ENCODE peak calls at places on chromosomes 1 and 21, in six cellular contexts. B is BJ, D is neural progenitor cell, Z is spleen, E is HL-60, K is bronchial epithelial cell. S is an unnamed sample.

GRCh38 chr1:3944621-3944914 is 44.5 kb upstream of the C1orf174 start:
- DNase-seq in Z (peak; percentile 43), D (no peak), B (no peak), E (no peak), K (peak; percentile 29), S (no peak)

GRCh38 chr1:82487778-82488177 is 687.0 kb downstream of the ADGRL2 start:
- DNase-seq in Z (no peak), D (no peak), E (no peak), K (no peak), B (no peak), S (no peak)

GRCh38 chr1:197806718-197807117 is 31.4 kb upstream of the DENND1B start:
- DNase-seq in B (no peak), D (no peak), K (no peak), Z (no peak), E (no peak), S (no peak)

GRCh38 chr1:209747580-209748262 is 8.1 kb upstream of the TRAF3IP3 start:
- DNase-seq in E (peak; percentile 92), K (peak; percentile 97), D (peak; percentile 95), Z (peak; percentile 97), B (peak; percentile 22), S (peak; percentile 86)

GRCh38 chr21:42574234-42575027 is 60.8 kb downstream of the SLC37A1 start:
- DNase-seq in Z (no peak), D (no peak), B (no peak), K (no peak), E (no peak), S (peak; percentile 39)

GRCh38 chr1:156128749-156129682 is 14.5 kb downstream of the LMNA start:
- DNase-seq in Z (no peak), D (no peak), B (peak; percentile 82), K (no peak), E (no peak), S (peak; percentile 85)

GRCh38 chr1:51558375-51558924 is 39.4 kb upstream of the EPS15 start:
- DNase-seq in Z (no peak), B (no peak), D (no peak), E (no peak), K (peak; percentile 90), S (peak; percentile 17)

GRCh38 chr1:27542463-27543273 is 52.7 kb upstream of the WASF2 start:
- DNase-seq in Z (no peak), B (no peak), E (no peak), D (no peak), K (peak; percentile 94), S (no peak)

GRCh38 chr1:183622884-183623785 is 12.4 kb downstream of the ARPC5 start:
- DNase-seq in D (peak; percentile 71), K (peak; percentile 78), E (no peak), Z (no peak), B (no peak), S (no peak)

GRCh38 chr1:111851552-111851951 is 95.9 kb downstream of the DDX20 start:
- DNase-seq in K (peak; percentile 56), E (no peak), D (peak; percentile 18), Z (peak; percentile 47), B (no peak), S (no peak)

GRCh38 chr1:233907139-233907538 is 2.7 kb downstream of the SLC35F3 start:
- DNase-seq in E (no peak), B (no peak), Z (no peak), K (no peak), D (no peak), S (no peak)

GRCh38 chr1:157359309-157360020 is 192.8 kb downstream of the FCRL5 start:
- DNase-seq in D (no peak), Z (no peak), K (peak; percentile 17), E (no peak), B (no peak), S (no peak)

GRCh38 chr21:29092102-29092959 is 18.9 kb upstream of the CCT8 start:
- DNase-seq in B (no peak), Z (no peak), K (peak; percentile 23), D (no peak), E (no peak), S (no peak)

GRCh38 chr1:2582401-2582800 is 4.2 kb upstream of the PRXL2B start:
- DNase-seq in E (no peak), B (no peak), D (no peak), Z (no peak), K (no peak), S (no peak)

GRCh38 chr1:228017356-228018124 is 10.7 kb downstream of the WNT3A start:
- DNase-seq in B (no peak), Z (peak; percentile 51), E (no peak), K (no peak), D (no peak), S (no peak)

GRCh38 chr21:41824466-41825207 is 54.5 kb downstream of the PRDM15 start:
- DNase-seq in Z (peak; percentile 64), B (no peak), D (no peak), K (no peak), E (no peak), S (no peak)

GRCh38 chr1:40799351-40799867 is 15.8 kb downstream of the KCNQ4 start:
- DNase-seq in E (no peak), D (no peak), B (no peak), Z (no peak), K (no peak), S (no peak)

GRCh38 chr1:214859647-214860046 is 222.9 kb upstream of the KCNK2 start:
- DNase-seq in E (no peak), K (no peak), Z (no peak), B (no peak), D (no peak), S (no peak)

GRCh38 chr1:63701187-63701586 is 72.6 kb upstream of the ROR1 start:
- DNase-seq in K (no peak), Z (no peak), E (no peak), D (no peak), B (no peak), S (no peak)

GRCh38 chr1:36443297-36443696 is 7.0 kb downstream of the OSCP1 start:
- DNase-seq in D (no peak), K (no peak), B (no peak), E (no peak), Z (no peak), S (no peak)

GRCh38 chr1:36446780-36447179 is 3.5 kb downstream of the OSCP1 start:
- DNase-seq in E (no peak), B (no peak), Z (peak; percentile 11), D (no peak), K (no peak), S (no peak)

GRCh38 chr1:36447450-36447849 is 2.8 kb downstream of the OSCP1 start:
- DNase-seq in D (no peak), B (no peak), K (no peak), E (no peak), Z (no peak), S (no peak)

GRCh38 chr1:36448530-36449051 is 1.7 kb downstream of the OSCP1 start:
- DNase-seq in D (no peak), Z (peak; percentile 6), B (no peak), E (no peak), K (peak; percentile 88), S (no peak)

DNA sequence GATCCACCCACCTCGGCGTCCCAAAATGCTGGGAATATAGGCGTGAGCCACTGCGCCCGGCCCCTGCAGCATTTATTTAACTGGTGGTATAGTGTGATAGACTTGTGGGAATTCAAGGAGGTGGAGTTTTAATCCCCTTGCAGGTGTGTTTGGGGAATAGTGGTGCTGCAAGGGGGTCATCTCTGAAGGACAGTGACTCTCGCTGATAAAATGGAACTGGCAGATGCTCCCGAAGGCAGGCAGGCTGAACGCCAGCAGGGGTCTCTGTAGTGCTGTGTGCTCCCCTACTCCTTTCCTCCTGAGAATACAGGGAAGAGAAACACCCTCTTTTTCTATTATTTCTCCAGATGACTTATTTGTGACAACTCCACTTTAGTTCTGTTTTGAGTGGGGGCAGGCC is 4.0 kb downstream of the OSCP1 start:
- DNase-seq in B (no peak), Z (peak; percentile 54), D (peak; percentile 64), K (no peak), E (no peak), S (no peak)
- TF ChIP-seq CTCF in B (no peak), Z (peak; percentile 21), D (peak; percentile 59), K (peak; percentile 19), E (peak; percentile 84), S (peak; percentile 49)

GRCh38 chr1:212186427-212187207 is 98.6 kb upstream of the PPP2R5A start:
- DNase-seq in K (peak; percentile 31), Z (no peak), B (no peak), D (no peak), E (no peak), S (no peak)
- H3K4me3 ChIP-seq in K (no peak overlapping the region), Z (no peak overlapping the region), B (no peak overlapping the region), D (no peak overlapping the region), E (no peak overlapping the region), S (no peak overlapping the region)

GRCh38 chr1:38028105-38028591 is 15.6 kb downstream of the UTP11 start:
- DNase-seq in Z (no peak), E (no peak), D (no peak), K (peak; percentile 87), B (no peak), S (no peak)

GRCh38 chr1:38029725-38030511 is 16.7 kb downstream of the POU3F1 start:
- DNase-seq in B (no peak), D (no peak), Z (no peak), K (peak; percentile 87), E (no peak), S (no peak)

GRCh38 chr1:38029081-38029681 is 16.6 kb downstream of the UTP11 start:
- DNase-seq in K (no peak), E (no peak), B (no peak), Z (no peak), D (peak; percentile 90), S (no peak)

GRCh38 chr1:38027201-38028104 is 14.9 kb downstream of the UTP11 start:
- DNase-seq in E (no peak), K (peak; percentile 96), B (no peak), Z (no peak), D (no peak), S (no peak)

DNA sequence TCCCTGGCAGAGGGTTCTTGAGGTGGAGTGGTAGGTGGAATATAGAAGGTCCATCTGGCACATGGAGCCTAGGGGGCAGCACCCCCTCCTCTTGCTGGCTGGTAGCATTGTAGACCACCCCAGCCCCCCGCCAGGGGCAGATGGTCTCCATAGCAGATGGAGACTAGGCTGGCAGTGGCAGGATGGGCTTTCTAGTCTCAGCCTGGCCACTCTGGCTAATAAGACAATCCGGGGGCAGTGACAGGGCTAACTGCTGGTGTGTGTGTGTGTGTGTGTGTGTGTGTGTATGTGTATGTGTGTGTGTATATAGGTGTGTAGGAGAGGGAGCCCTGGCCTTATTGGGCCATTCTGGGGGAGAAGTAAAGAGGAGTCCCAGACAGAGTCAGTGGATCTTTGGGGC is 16.1 kb downstream of the UTP11 start:
- DNase-seq in B (no peak), K (no peak), Z (no peak), E (no peak), D (no peak), S (no peak)
- TF ChIP-seq CTCF in B (no peak), K (peak; percentile 13), Z (no peak), E (no peak), D (no peak), S (no peak)

GRCh38 chr21:45074818-45075605 is 632 bp downstream of the ADARB1 start:
- DNase-seq in K (peak; percentile 37), B (no peak), Z (peak; percentile 85), D (peak; percentile 71), E (no peak), S (no peak)

GRCh38 chr21:45075606-45076244 is 1.3 kb downstream of the ADARB1 start:
- DNase-seq in B (no peak), D (no peak), K (peak; percentile 8), Z (no peak), E (no peak), S (no peak)

GRCh38 chr21:45074048-45074817 is at the start of gene ADARB1:
- DNase-seq in K (peak; percentile 45), B (no peak), Z (peak; percentile 91), E (no peak), D (peak; percentile 90), S (no peak)

GRCh38 chr21:45078371-45078770 is 4.0 kb downstream of the ADARB1 start:
- DNase-seq in Z (no peak), B (no peak), D (no peak), E (no peak), K (no peak), S (no peak)

GRCh38 chr21:45076245-45076661 is 1.9 kb downstream of the ADARB1 start:
- DNase-seq in K (no peak), Z (no peak), D (peak; percentile 30), E (no peak), B (no peak), S (no peak)
- H3K4me3 ChIP-seq in K (no peak overlapping the region), Z (no peak overlapping the region), D (peak overlapping the region; percentile 89), E (no peak overlapping the region), B (no peak overlapping the region), S (no peak overlapping the region)